ENCODE peak calls at places on chromosomes 2 and 18, in four cellular contexts. H, Z, L and O are unnamed samples.

GRCh38 chr18:48875942-48876511 is 74.7 kb downstream of the SMAD7 start:
- DNase-seq in H (no peak), Z (no peak), L (no peak), O (no peak)

GRCh38 chr18:54303408-54303807 is 34.1 kb downstream of the POLI start:
- DNase-seq in H (no peak), Z (no peak), L (no peak), O (no peak)

GRCh38 chr18:35306588-35307250 is 16.7 kb upstream of the ZSCAN30 start:
- DNase-seq in H (no peak), Z (no peak), L (no peak), O (no peak)

GRCh38 chr2:46003912-46004473 is 293.2 kb upstream of the EPAS1 start:
- DNase-seq in H (no peak), Z (no peak), L (no peak), O (peak)

GRCh38 chr18:49072524-49072934 is 121.8 kb upstream of the SMAD7 start:
- DNase-seq in H (no peak), Z (no peak), L (no peak), O (peak)

GRCh38 chr2:176129013-176129796 is at the start of gene HOXD8:
- DNase-seq in H (peak), Z (peak), L (no peak), O (peak)

GRCh38 chr2:151762694-151763093 is 28.4 kb upstream of the NEB start:
- DNase-seq in H (no peak), Z (no peak), L (no peak), O (peak)

GRCh38 chr2:202754936-202755335 is 116.6 kb downstream of the ICA1L start:
- DNase-seq in H (no peak), Z (no peak), L (no peak), O (no peak)

GRCh38 chr2:26735883-26736588 is 28.0 kb upstream of the SLC35F6 start:
- DNase-seq in H (no peak), Z (no peak), L (no peak), O (no peak)

GRCh38 chr2:130264046-130264445 is 65.8 kb upstream of the TUBA3E start:
- DNase-seq in H (no peak), Z (no peak), L (no peak), O (no peak)

GRCh38 chr2:124402274-124402673 is 377.2 kb downstream of the CNTNAP5 start:
- DNase-seq in H (no peak), Z (no peak), L (no peak), O (no peak)

GRCh38 chr2:206733341-206733740 is 15.1 kb upstream of the DYTN start:
- DNase-seq in H (no peak), Z (no peak), L (no peak), O (no peak)

GRCh38 chr2:152647417-152648010 is 69.7 kb downstream of the PRPF40A start:
- DNase-seq in H (peak), Z (peak), L (peak), O (peak)

GRCh38 chr18:64993695-64994094 is 757.1 kb upstream of the CDH7 start:
- DNase-seq in H (no peak), Z (no peak), L (no peak), O (no peak)

GRCh38 chr2:211114826-211115450 is 558.5 kb downstream of the CPS1 start:
- DNase-seq in H (no peak), Z (no peak), L (no peak), O (peak)

GRCh38 chr2:65557616-65558573 is 125.5 kb upstream of the SPRED2 start:
- DNase-seq in H (no peak), Z (no peak), L (no peak), O (no peak)

GRCh38 chr2:106232633-106233032 is 38.5 kb upstream of the UXS1 start:
- DNase-seq in H (no peak), Z (no peak), L (peak), O (no peak)

GRCh38 chr2:190378883-190379237 is 29.3 kb upstream of the MFSD6 start:
- DNase-seq in H (no peak), Z (no peak), L (no peak), O (no peak)

GRCh38 chr2:81328968-81329367 is 1024.4 kb upstream of the LRRTM1 start:
- DNase-seq in H (no peak), Z (no peak), L (no peak), O (no peak)

GRCh38 chr2:81327916-81328315 is 1023.4 kb upstream of the LRRTM1 start:
- DNase-seq in H (no peak), Z (no peak), L (no peak), O (no peak)

DNA sequence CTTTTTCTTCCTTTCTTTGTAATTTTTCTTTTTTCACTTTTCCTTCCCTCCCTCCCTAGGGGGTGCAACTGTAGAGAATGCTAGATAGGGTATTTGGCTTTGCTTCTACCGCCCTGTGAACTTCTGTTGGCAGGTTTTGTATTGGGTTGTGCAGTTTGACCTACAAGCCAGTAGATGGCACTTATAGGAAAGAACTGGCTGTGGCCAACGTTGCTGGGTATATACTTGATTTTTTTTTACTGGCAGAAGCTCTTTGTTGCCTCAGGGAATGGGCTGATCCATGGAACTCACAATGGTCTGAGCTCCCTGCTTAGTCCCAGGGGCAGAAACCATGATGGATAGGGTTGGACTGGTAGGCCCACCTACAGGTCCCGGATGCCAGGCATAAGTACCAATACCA is 1019.5 kb upstream of the LRRTM1 start:
- DNase-seq in H (no peak), Z (no peak), L (no peak), O (no peak)
- TF ChIP-seq CTCF in H (no peak), Z (no peak), L (no peak), O (no peak)

DNA sequence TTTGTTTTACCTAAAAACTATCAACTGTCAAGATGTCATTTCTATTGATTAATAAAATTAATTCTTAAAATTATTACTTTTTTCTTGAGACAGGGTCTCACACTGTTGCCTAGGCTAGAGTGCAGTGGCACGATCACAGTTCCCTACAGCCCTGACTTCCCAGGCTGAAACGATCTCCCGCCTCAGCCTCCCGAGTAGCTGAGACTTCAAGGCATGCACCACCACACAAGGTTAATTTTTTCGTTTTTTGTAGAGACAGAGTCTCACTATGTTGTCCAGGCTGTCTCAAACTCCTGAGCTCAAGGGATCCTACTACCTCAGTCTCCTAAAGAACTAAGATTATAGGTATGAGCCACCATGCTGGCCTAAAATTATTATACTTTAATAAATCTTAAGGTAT is 18.7 kb downstream of the HNRNPLL start:
- DNase-seq in H (no peak), Z (no peak), L (no peak), O (no peak)
- TF ChIP-seq CTCF in H (no peak), Z (no peak), L (no peak), O (no peak)

DNA sequence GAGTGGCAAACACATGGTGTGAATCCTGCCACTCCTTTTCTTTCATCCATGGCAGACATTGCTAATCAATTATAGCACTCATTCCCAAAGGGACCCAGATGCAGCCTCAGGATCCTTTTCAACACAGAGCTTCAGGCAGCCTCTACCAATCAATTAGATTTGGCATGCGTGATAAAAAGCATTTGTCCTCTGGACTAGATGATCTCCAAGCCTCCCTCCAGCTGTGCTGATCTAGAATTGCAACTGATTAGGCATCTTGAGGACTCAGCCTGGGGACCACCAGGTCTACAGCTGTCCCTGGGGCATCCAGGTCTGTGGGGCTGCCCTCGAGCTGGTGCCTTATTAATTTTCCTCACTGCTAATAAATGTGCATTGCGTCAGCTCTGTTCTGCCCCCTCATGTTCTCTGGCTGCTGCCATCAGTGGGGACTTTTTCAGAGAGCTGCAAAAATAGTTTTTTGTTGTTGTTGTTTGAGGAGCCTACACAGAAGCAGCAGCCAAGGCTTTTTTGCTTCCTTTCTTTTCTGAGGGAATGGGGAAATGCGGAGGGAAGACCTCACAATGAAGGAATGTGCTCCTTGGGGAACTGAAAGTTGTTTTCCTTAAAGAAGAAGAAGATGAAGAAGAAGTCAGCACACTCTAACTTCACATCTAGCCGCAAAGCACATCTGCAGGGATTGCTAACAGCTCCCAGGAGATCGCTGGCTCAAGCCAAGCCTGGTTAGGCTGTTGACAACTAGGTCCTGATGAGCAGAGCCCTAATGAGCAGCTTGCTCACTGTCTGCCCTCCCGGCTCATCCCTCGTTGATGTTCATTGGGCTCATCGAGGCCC is 8.8 kb upstream of the ATOH8 start:
- DNase-seq in H (peak), Z (peak), L (peak), O (peak)
- TF ChIP-seq CTCF in H (no peak), Z (no peak), L (no peak), O (no peak)

GRCh38 chr2:131584380-131584779 is 56.7 kb downstream of the CCDC74A start:
- DNase-seq in H (no peak), Z (no peak), L (no peak), O (no peak)

GRCh38 chr2:131588152-131588873 is 60.6 kb downstream of the CCDC74A start:
- DNase-seq in H (no peak), Z (no peak), L (no peak), O (no peak)

GRCh38 chr2:131590366-131590765 is 62.7 kb downstream of the CCDC74A start:
- DNase-seq in H (no peak), Z (no peak), L (no peak), O (no peak)

GRCh38 chr2:131580187-131580586 is 52.5 kb downstream of the CCDC74A start:
- DNase-seq in H (no peak), Z (no peak), L (no peak), O (no peak)

DNA sequence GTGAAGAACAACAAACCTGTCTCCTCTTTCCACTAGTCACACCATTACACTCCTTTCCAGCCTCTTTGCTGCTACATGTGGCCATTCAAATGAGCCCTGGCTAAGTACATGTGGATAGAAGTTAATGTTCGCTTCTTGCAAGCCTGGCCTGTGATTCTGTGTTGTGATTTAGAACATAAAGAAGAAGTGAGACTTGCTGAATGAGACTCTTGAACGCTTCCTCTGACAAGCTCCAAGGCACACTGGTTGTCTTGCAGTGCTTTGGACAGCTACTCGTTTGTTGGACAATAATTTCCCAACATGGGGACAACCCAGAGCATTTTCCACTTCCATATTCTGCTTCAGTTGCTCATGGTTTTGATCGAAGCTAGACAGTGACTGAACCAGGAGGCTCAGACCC is 57.3 kb downstream of the CCDC74A start:
- DNase-seq in H (no peak), Z (no peak), L (no peak), O (no peak)
- TF ChIP-seq CTCF in H (no peak), Z (no peak), L (no peak), O (no peak)

DNA sequence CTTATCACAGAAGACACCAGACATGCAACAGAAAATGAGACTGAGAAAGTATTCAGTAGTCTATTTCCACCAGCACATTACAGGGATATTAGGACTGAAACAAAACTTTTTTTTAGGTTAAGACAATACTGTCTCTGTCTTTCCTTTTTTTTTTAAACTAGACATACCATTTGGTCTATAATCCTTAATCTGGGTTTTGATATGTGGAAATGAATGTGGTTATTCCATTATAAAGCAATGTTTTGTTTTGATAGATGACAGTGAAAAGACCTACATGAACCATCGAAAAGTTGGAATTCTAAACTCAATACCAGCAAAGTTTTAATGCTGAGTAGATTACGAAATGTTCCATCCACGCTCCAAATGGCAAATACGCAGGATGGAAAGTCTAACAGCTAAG is 123.4 kb downstream of the TCF4 start:
- DNase-seq in H (no peak), Z (no peak), L (no peak), O (no peak)
- TF ChIP-seq CTCF in H (no peak), Z (no peak), L (no peak), O (no peak)

GRCh38 chr2:120949027-120949956 is 213.6 kb downstream of the GLI2 start:
- DNase-seq in H (no peak), Z (no peak), L (no peak), O (no peak)
- TF ChIP-seq CTCF in H (no peak), Z (no peak), L (peak), O (peak)

DNA sequence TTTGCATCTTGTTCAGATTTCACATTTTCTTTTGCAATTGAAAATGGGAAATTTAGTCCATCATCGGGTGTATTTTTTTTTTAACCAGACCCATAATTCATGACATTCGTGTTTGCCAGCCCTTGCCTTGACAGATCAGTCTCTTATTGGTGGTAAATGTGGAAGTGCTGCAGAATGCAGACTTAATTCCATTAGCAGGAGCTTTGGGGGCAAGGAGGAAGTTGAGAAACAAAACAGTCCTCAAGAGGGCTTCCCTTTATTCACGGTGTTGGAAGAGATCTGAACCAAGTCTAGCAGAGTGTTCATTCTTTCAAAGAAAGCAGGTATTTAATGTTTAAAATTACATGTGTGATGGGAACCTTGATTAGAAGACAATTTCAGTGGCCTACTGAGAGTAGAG is 16.6 kb upstream of the RPE start:
- DNase-seq in H (no peak), Z (no peak), L (no peak), O (no peak)
- TF ChIP-seq CTCF in H (no peak), Z (no peak), L (no peak), O (no peak)

GRCh38 chr18:25727281-25727680 is 363.1 kb downstream of the SS18 start:
- DNase-seq in H (no peak), Z (no peak), L (no peak), O (no peak)
- TF ChIP-seq CTCF in H (no peak), Z (no peak), L (no peak), O (no peak)

DNA sequence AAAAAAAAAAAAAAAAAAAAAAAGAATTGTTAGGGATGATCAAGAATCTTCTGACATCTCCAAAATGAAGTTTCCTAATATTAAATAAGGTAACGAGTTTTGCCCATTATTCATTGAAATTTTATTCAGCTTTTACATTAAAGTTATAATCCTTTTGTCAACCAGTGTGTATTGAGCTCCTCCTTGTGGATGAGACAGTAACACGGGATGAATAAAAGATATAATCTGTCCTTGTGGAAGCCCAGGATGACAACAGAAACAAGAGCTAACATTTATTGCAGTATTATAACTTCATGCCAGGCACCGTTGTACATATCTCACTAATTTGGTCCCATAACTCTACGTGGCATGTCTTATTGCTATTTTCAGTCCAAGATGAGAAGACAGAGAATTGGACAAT is 33.4 kb upstream of the SERPINB7 start:
- DNase-seq in H (no peak), Z (no peak), L (no peak), O (peak)
- TF ChIP-seq CTCF in H (no peak), Z (no peak), L (no peak), O (peak)